ENCODE peak calls at places on chromosomes 13 and 19, in nine cellular contexts. B is HFF-Myc; F is keratinocyte; Y is progenitor cell of endocrine pancreas; K is type B pancreatic cell; M is neural crest cell; S is activated CD8-positive, alpha-beta T cell treated with anti-CD3 and anti-CD28 coated beads for 36 hours; C is Calu3; H is left lung. D is an unnamed sample.
A peak's percentile ranks its signal among the peaks of the same experiment; 100 is the strongest.

GRCh38 chr13:46738055-46738454 is 58.9 kb downstream of the ESD start:
- DNase-seq in M (no peak), S (no peak), C (no peak), B (no peak), H (no peak), F (no peak), Y (no peak), K (no peak), D (no peak)

GRCh38 chr13:56718791-56719190 is 421.9 kb upstream of the PRR20A start:
- DNase-seq in Y (no peak), C (no peak), H (no peak), S (no peak), F (no peak), K (no peak), B (no peak), M (no peak), D (no peak)

GRCh38 chr13:91184244-91184926 is 163.1 kb upstream of the MIR17HG start:
- DNase-seq in H (no peak), F (no peak), B (no peak), C (no peak), K (no peak), S (no peak), M (no peak), Y (no peak), D (no peak)

GRCh38 chr13:35468195-35468594 is 8.3 kb downstream of the MAB21L1 start:
- DNase-seq in K (no peak), M (no peak), B (no peak), F (no peak), S (no peak), Y (no peak), C (no peak), H (no peak), D (no peak)

GRCh38 chr13:84553252-84553651 is 671.0 kb upstream of the SLITRK1 start:
- DNase-seq in K (no peak), F (no peak), Y (no peak), M (no peak), H (no peak), C (no peak), S (no peak), B (no peak), D (no peak)

GRCh38 chr13:25980255-25980654 is 71.6 kb downstream of the SHISA2 start:
- DNase-seq in M (no peak), F (no peak), S (peak; percentile 17), H (no peak), K (no peak), B (no peak), Y (no peak), C (peak; percentile 50), D (no peak)

GRCh38 chr13:87084192-87084591 is 587.0 kb upstream of the SLITRK5 start:
- DNase-seq in M (no peak), K (no peak), Y (no peak), B (no peak), S (no peak), H (no peak), F (no peak), C (no peak), D (no peak)

GRCh38 chr13:23623394-23623793 is 53.2 kb downstream of the TNFRSF19 start:
- DNase-seq in B (no peak), F (no peak), H (no peak), M (no peak), S (no peak), C (no peak), Y (no peak), K (no peak), D (no peak)

GRCh38 chr13:40402931-40403412 is 263.5 kb downstream of the FOXO1 start:
- DNase-seq in M (no peak), B (no peak), Y (no peak), C (peak; percentile 9), S (no peak), K (no peak), F (no peak), H (no peak), D (no peak)

GRCh38 chr19:40982594-40983101 is 8.4 kb upstream of the CYP2B6 start:
- DNase-seq in K (no peak), S (no peak), F (no peak), B (no peak), H (no peak), Y (no peak), C (no peak), M (no peak), D (no peak)

GRCh38 chr13:37686501-37686900 is 87.9 kb upstream of the POSTN start:
- DNase-seq in K (no peak), Y (no peak), F (no peak), H (no peak), B (no peak), C (no peak), M (no peak), S (no peak), D (no peak)

GRCh38 chr19:6362351-6362801 is 1.0 kb downstream of the CLPP start:
- DNase-seq in S (peak; percentile 64), K (no peak), F (no peak), Y (no peak), M (no peak), C (no peak), B (no peak), H (no peak), D (no peak)

GRCh38 chr19:46198756-46199155 is 30.8 kb upstream of the IGFL1 start:
- DNase-seq in M (no peak), K (no peak), H (no peak), Y (no peak), S (no peak), F (no peak), C (no peak), B (no peak), D (no peak)

GRCh38 chr13:37929308-37929707 is 59.7 kb upstream of the TRPC4 start:
- DNase-seq in C (no peak), B (no peak), Y (no peak), H (no peak), S (no peak), M (no peak), K (no peak), F (no peak), D (no peak)

GRCh38 chr13:41962994-41963393 is 2.1 kb upstream of the VWA8 start:
- DNase-seq in C (no peak), B (no peak), F (peak; percentile 83), Y (no peak), M (no peak), K (no peak), H (no peak), S (peak; percentile 22), D (no peak)

GRCh38 chr19:36460046-36460445 is 29.3 kb downstream of the ZNF566 start:
- DNase-seq in K (no peak), C (no peak), Y (no peak), S (no peak), H (no peak), B (no peak), M (no peak), F (no peak), D (no peak)

GRCh38 chr19:55504252-55504603 is 16.0 kb downstream of the SSC5D start:
- DNase-seq in K (no peak), B (no peak), Y (no peak), H (no peak), M (no peak), F (no peak), S (no peak), C (no peak), D (no peak)
- TF ChIP-seq CTCF in K (no peak), B (no peak), Y (no peak), H (no peak), M (no peak), F (no peak), S (no peak), C (no peak), D (no peak)

DNA sequence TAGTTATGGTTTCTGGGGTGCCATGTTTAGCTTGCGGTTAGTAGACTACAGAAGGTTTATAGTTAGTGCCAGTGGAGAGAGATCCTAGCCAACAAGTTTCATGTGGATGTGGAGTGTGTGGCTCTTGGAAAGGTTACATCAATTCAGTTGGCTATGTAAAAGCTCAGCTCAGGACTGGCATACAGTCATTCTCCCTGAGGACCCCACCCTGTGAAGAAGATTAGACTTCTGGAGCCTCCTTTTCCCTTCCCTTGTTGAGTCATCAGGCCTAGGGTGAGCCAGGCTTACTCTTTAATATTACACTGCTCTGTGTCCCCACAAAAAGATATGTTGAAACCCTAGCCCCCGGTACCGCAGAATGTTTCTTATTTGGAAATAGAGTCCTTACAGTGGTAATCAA is 20.5 kb downstream of the LMO7 start:
- DNase-seq in H (no peak), Y (no peak), C (no peak), K (no peak), S (no peak), B (no peak), F (no peak), M (no peak), D (no peak)
- TF ChIP-seq CTCF in H (no peak), Y (no peak), C (no peak), K (no peak), S (no peak), B (no peak), F (no peak), M (no peak), D (no peak)

DNA sequence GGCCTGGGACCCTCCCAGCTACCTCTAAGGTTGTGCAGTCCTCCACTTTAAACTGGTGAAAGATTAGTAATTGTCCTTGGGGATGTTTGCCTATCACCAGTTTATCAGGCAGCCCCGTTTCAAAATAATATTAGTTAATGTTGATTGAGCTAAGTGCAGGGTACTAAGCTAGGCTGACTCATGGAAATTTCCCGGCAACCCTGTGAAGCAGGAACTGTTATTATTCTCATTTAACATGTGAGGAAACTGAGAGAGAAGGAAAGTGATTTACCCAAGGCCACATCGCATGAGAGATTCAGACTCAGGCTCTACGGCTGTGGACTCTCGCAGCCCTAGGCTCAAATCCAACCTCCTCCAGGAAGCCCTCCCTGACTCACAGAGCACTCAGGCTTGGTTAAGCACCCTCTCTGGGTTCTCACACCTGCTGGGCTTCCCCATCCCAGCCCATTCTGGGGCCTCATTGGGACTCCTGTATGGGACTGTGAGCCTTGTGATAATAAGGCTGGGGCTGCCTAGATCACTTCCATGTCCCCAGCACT is 19.7 kb downstream of the CLPTM1 start:
- DNase-seq in F (no peak), Y (no peak), B (no peak), C (no peak), H (no peak), M (no peak), S (no peak), K (no peak), D (no peak)
- TF ChIP-seq CTCF in F (no peak), Y (no peak), B (no peak), C (no peak), H (no peak), M (no peak), S (no peak), K (no peak), D (no peak)

DNA sequence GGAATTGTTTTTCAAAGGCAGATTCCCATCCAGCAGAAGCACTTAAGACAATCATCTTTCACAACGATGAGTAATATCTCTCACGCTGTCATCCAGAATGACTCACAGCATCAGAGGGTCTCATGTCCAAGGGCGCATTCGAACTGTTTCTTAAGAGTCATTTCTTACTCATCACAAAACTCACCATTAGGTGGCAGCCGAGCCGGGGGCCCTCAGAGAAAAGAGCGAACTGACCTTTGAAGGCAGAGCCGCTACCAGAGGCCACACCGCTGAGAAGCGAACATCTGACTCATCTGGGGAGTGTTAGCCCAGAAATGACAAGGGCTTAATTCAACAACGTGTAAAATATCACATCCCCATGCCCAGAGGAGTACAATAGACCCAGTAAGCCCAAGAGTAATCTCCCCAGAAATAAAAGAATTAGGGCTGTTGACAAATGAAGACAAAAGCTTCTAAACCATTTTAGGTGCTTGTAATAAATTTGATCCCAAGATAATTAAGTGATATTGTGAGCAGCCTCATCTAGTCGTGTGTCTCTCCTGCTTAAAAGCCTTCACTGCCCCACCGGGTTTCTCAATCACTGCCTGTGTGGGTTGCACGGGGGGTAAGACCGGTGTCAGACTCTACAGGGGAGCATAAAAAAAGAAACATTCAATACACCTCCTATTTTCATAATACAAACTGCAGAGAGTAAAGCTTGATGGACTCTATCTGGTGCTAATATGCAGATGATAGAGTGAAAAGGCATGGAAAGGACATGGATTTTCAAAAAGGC is 96.2 kb downstream of the CYSLTR2 start:
- DNase-seq in Y (peak; percentile 12), K (no peak), H (peak; percentile 69), C (peak; percentile 75), M (peak; percentile 61), S (peak; percentile 93), B (peak; percentile 88), F (peak; percentile 92), D (peak; percentile 61)
- TF ChIP-seq CTCF in Y (peak; percentile 60), K (peak; percentile 71), H (peak; percentile 41), C (peak; percentile 24), M (peak; percentile 60), S (no peak), B (peak; percentile 64), F (peak; percentile 44), D (peak; percentile 70)